ENCODE peak calls at places on chromosomes 13 and 19, in six cellular contexts. L is H1, B is mesenchymal stem cell, K is trophoblast cell, G is neuronal stem cell, T is mesendoderm. U is an unnamed sample.

GRCh38 chr13:21522847-21523246 is 63.7 kb upstream of the ZDHHC20 start:
- DNase-seq in L (no peak), B (no peak), K (no peak), G (no peak), T (no peak), U (no peak)

GRCh38 chr19:8610041-8610927 is at the start of gene ADAMTS10:
- DNase-seq in L (peak; percentile 76), B (no peak), K (no peak), G (no peak), T (peak; percentile 67), U (peak; percentile 48)

GRCh38 chr13:20814224-20814910 is 40.6 kb upstream of the EEF1AKMT1 start:
- DNase-seq in L (no peak), B (peak; percentile 96), K (no peak), G (no peak), T (peak; percentile 40), U (no peak)

GRCh38 chr13:53250272-53250875 is 221.8 kb downstream of the OLFM4 start:
- DNase-seq in L (no peak), B (peak; percentile 67), K (peak; percentile 90), G (peak; percentile 80), T (peak; percentile 85), U (no peak)

GRCh38 chr19:54724644-54725043 is 402 bp downstream of the KIR3DL3 start:
- DNase-seq in L (no peak), B (no peak), K (no peak), G (no peak), T (no peak), U (no peak)

GRCh38 chr13:110989331-110989730 is 74.5 kb upstream of the ANKRD10 start:
- DNase-seq in L (no peak), B (no peak), K (no peak), G (no peak), T (no peak), U (no peak)

GRCh38 chr13:50995870-50996269 is 86.3 kb downstream of the RNASEH2B start:
- DNase-seq in L (no peak), B (no peak), K (no peak), G (no peak), T (no peak), U (no peak)

GRCh38 chr13:79631260-79631659 is 150.3 kb downstream of the NDFIP2 start:
- DNase-seq in L (no peak), B (peak; percentile 72), K (peak; percentile 60), G (no peak), T (peak; percentile 44), U (no peak)

GRCh38 chr19:38549061-38549460 is 68.7 kb downstream of the MAP4K1 start:
- DNase-seq in L (no peak), B (no peak), K (no peak), G (no peak), T (no peak), U (no peak)

GRCh38 chr13:43397110-43397509 is 373.7 kb downstream of the DNAJC15 start:
- DNase-seq in L (no peak), B (peak; percentile 24), K (no peak), G (no peak), T (no peak), U (no peak)

GRCh38 chr19:1445185-1445931 is 4.6 kb upstream of the APC2 start:
- DNase-seq in L (peak; percentile 95), B (peak; percentile 67), K (peak; percentile 80), G (peak; percentile 80), T (peak; percentile 65), U (peak; percentile 75)

GRCh38 chr13:110428281-110428680 is 121.2 kb downstream of the COL4A2 start:
- DNase-seq in L (no peak), B (no peak), K (no peak), G (no peak), T (no peak), U (no peak)

GRCh38 chr13:77584111-77584510 is 48.6 kb downstream of the SCEL start:
- DNase-seq in L (no peak), B (no peak), K (no peak), G (no peak), T (no peak), U (no peak)

GRCh38 chr19:28705008-28705407 is 507.9 kb downstream of the UQCRFS1 start:
- DNase-seq in L (no peak), B (peak; percentile 83), K (peak; percentile 72), G (no peak), T (peak; percentile 82), U (no peak)

GRCh38 chr19:39247701-39248664 is 673 bp downstream of the IFNL4 start:
- DNase-seq in L (peak; percentile 69), B (no peak), K (no peak), G (no peak), T (peak; percentile 29), U (peak; percentile 46)

DNA sequence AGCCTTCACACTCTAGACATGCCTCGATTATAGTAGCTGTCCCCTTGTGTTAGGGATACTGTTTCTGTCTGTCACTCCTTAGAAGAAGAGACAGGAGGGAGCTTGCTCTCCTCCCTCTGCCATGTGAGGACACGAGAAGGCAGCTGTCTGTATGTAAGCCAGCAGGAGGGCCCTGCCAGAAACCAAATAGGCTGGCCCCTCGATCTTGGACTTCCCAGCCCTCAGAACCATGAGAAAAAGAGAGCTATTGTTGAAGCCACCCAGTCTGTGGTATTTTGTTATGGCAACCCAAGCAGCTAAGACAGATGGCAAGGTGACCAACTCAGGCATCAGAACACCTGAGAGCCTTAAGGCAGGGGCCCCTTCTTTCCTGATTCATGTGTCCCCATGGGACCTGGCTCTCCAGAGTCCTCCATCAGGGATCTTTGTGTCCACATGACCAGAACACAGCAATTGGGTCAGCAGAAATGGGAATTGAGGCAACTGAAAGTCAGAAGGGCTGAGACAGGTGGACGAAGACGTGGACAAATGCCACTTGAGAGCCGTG is 65.6 kb upstream of the NPAS1 start:
- DNase-seq in L (no peak), B (no peak), K (no peak), G (no peak), T (no peak), U (no peak)
- H2BK120ac ChIP-seq in L (no peak overlapping the region), B (no peak overlapping the region), K (no peak overlapping the region), G (no peak overlapping the region), T (no peak overlapping the region), U (no peak overlapping the region)

DNA sequence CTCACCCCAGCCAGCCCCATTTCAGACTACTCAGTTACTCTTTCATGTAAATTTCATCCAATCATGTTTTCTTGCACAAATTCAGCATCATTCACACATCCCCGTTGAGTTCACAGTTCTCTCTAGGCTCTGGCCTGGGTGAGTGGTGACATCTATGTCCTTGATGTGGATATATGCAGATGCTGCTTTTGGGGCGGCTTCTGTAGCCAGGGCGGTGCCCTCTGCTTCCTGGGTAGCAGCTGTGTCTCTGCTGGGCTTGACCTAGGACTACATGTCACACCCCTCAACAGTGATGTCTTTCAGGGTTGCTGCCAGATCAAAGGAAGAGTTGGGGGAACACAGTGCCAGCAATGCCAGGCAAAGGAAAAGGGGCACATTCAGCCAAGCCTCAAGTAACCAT is 68.5 kb upstream of the KCTD15 start:
- DNase-seq in L (no peak), B (no peak), K (no peak), G (no peak), T (no peak), U (no peak)
- H2BK120ac ChIP-seq in L (no peak overlapping the region), B (no peak overlapping the region), K (no peak overlapping the region), G (no peak overlapping the region), T (no peak overlapping the region), U (no peak overlapping the region)

DNA sequence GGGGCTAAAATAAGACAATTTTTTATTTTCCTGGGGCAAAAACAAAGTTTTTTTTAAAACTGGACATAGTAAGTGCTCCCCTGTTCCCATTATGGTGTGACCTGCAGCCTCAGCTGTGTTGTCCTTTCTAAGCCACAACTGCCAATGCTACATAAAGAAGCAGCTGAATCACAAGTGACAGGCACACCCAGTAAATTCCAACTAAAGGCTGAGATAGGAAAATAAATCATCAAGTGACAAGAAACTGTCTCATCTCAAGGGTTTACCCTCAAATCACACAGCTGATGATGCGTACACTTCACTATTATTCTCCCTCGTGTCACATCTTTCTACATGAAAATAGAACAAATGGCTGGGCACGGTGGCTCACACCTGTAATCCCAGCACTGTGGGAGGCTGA is 28.7 kb downstream of the STK24 start:
- DNase-seq in L (no peak), B (peak; percentile 67), K (no peak), G (no peak), T (no peak), U (no peak)
- H2BK120ac ChIP-seq in L (no peak overlapping the region), B (no peak overlapping the region), K (no peak overlapping the region), G (no peak overlapping the region), T (no peak overlapping the region), U (no peak overlapping the region)

DNA sequence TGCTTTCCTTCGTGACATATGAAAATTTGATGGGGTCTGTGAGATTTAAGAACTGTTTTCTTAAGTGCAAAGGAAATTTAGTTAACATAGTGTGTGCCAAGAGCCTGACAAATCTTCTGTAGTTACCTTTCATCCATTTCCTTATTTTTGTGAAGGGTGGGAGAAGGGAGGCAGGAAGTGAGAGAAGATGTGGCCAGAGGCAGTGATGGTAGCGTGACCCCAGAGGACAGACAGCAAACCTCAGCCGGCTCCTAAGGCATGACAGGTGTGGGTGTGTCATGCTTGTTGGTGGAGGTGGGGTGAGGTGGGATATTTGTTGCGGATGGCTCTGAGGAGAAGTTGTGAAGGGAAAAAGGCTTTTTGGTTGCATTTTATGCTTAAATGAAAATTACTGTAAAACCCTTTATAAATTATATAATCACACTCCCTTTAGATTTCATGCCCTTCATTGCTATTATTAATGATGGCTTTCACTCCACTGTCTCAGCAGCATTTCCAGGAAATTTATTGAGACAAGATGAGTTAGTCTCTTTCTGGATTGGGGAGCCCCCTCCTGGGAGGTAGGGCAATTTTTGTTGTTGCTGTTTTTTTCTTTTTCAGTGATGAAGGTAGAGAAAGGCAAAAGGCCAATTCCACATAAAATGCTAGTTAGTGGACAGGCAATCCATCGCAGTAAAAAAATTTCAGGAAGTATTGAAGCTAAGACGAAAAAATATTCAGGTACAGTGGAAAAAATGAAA is 80.0 kb downstream of the TEX26 start:
- DNase-seq in L (no peak), B (peak; percentile 46), K (peak; percentile 2), G (no peak), T (peak; percentile 59), U (peak; percentile 37)
- H2BK120ac ChIP-seq in L (no peak overlapping the region), B (no peak overlapping the region), K (no peak overlapping the region), G (no peak overlapping the region), T (no peak overlapping the region), U (no peak overlapping the region)

GRCh38 chr13:33129094-33129832 is 113.0 kb downstream of the KL start:
- DNase-seq in L (no peak), B (no peak), K (no peak), G (no peak), T (no peak), U (no peak)

GRCh38 chr13:33125821-33126570 is 109.8 kb downstream of the KL start:
- DNase-seq in L (no peak), B (peak; percentile 94), K (peak; percentile 91), G (peak; percentile 27), T (peak; percentile 97), U (peak; percentile 61)

GRCh38 chr13:33128134-33128533 is 111.9 kb downstream of the KL start:
- DNase-seq in L (no peak), B (no peak), K (no peak), G (no peak), T (no peak), U (no peak)

GRCh38 chr13:33129886-33130285 is 113.7 kb downstream of the KL start:
- DNase-seq in L (no peak), B (no peak), K (no peak), G (no peak), T (no peak), U (no peak)

GRCh38 chr13:33126909-33127607 is 110.8 kb downstream of the KL start:
- DNase-seq in L (no peak), B (peak; percentile 47), K (no peak), G (no peak), T (no peak), U (no peak)
- H2BK120ac ChIP-seq in L (no peak overlapping the region), B (no peak overlapping the region), K (peak overlapping the region; percentile 8), G (no peak overlapping the region), T (no peak overlapping the region), U (no peak overlapping the region)

GRCh38 chr13:49357694-49358093 is 86.2 kb downstream of the CAB39L start:
- DNase-seq in L (no peak), B (peak; percentile 50), K (peak; percentile 87), G (no peak), T (no peak), U (no peak)
- H2BK120ac ChIP-seq in L (no peak overlapping the region), B (no peak overlapping the region), K (no peak overlapping the region), G (no peak overlapping the region), T (no peak overlapping the region), U (no peak overlapping the region)

GRCh38 chr13:31955745-31956144 is 75.8 kb upstream of the FRY start:
- DNase-seq in L (no peak), B (no peak), K (no peak), G (no peak), T (no peak), U (no peak)
- H2BK120ac ChIP-seq in L (no peak overlapping the region), B (no peak overlapping the region), K (no peak overlapping the region), G (no peak overlapping the region), T (no peak overlapping the region), U (no peak overlapping the region)

U was measured in H9.